ENCODE peak calls at places on chromosome 2, in seven cellular contexts. One of them, this sample, is unnamed.

GRCh38 chr2:157784169-157784822 is 91.8 kb downstream of the ACVR1 start:
- DNase-seq in cardiac fibroblast: peak
- DNase-seq in nephron progenitor cell: no peak
- DNase-seq in fibroblast of pulmonary artery: peak
- DNase-seq in activated T-helper 1 cell treated with anti-CD3 and anti-CD28 coated beads, Interleukin-2, amount 50 U/mL, for 16 hours: no peak
- DNase-seq in GM03348: no peak
- DNase-seq in activated naive CD4-positive, alpha-beta T cell treated with anti-CD3 and anti-CD28 coated beads, Interleukin-2, amount 10 ng/mL, durations not matched to agents 7 days and 5 days: peak
- DNase-seq in this sample: no peak

GRCh38 chr2:197306024-197306690 is 4.4 kb downstream of the ANKRD44 start:
- DNase-seq in GM03348: no peak
- DNase-seq in cardiac fibroblast: no peak
- DNase-seq in activated naive CD4-positive, alpha-beta T cell treated with anti-CD3 and anti-CD28 coated beads, Interleukin-2, amount 10 ng/mL, durations not matched to agents 7 days and 5 days: no peak
- DNase-seq in fibroblast of pulmonary artery: no peak
- DNase-seq in nephron progenitor cell: no peak
- DNase-seq in activated T-helper 1 cell treated with anti-CD3 and anti-CD28 coated beads, Interleukin-2, amount 50 U/mL, for 16 hours: no peak
- DNase-seq in this sample: no peak

GRCh38 chr2:151071382-151071781 is 190.3 kb downstream of the RBM43 start:
- DNase-seq in activated T-helper 1 cell treated with anti-CD3 and anti-CD28 coated beads, Interleukin-2, amount 50 U/mL, for 16 hours: no peak
- DNase-seq in cardiac fibroblast: peak
- DNase-seq in nephron progenitor cell: peak
- DNase-seq in fibroblast of pulmonary artery: peak
- DNase-seq in activated naive CD4-positive, alpha-beta T cell treated with anti-CD3 and anti-CD28 coated beads, Interleukin-2, amount 10 ng/mL, durations not matched to agents 7 days and 5 days: no peak
- DNase-seq in GM03348: peak
- DNase-seq in this sample: no peak

GRCh38 chr2:181848356-181848876 is 43.1 kb upstream of the ITPRID2 start:
- DNase-seq in GM03348: no peak
- DNase-seq in activated T-helper 1 cell treated with anti-CD3 and anti-CD28 coated beads, Interleukin-2, amount 50 U/mL, for 16 hours: no peak
- DNase-seq in cardiac fibroblast: peak
- DNase-seq in activated naive CD4-positive, alpha-beta T cell treated with anti-CD3 and anti-CD28 coated beads, Interleukin-2, amount 10 ng/mL, durations not matched to agents 7 days and 5 days: no peak
- DNase-seq in fibroblast of pulmonary artery: no peak
- DNase-seq in nephron progenitor cell: no peak
- DNase-seq in this sample: no peak

GRCh38 chr2:166375736-166376487 is at the start of gene SCN9A:
- DNase-seq in activated naive CD4-positive, alpha-beta T cell treated with anti-CD3 and anti-CD28 coated beads, Interleukin-2, amount 10 ng/mL, durations not matched to agents 7 days and 5 days: peak
- DNase-seq in nephron progenitor cell: peak
- DNase-seq in GM03348: peak
- DNase-seq in activated T-helper 1 cell treated with anti-CD3 and anti-CD28 coated beads, Interleukin-2, amount 50 U/mL, for 16 hours: no peak
- DNase-seq in fibroblast of pulmonary artery: peak
- DNase-seq in cardiac fibroblast: peak
- DNase-seq in this sample: peak

GRCh38 chr2:45938649-45939511 is 287.4 kb downstream of the PRKCE start:
- DNase-seq in nephron progenitor cell: peak
- DNase-seq in GM03348: peak
- DNase-seq in fibroblast of pulmonary artery: peak
- DNase-seq in cardiac fibroblast: peak
- DNase-seq in activated T-helper 1 cell treated with anti-CD3 and anti-CD28 coated beads, Interleukin-2, amount 50 U/mL, for 16 hours: no peak
- DNase-seq in activated naive CD4-positive, alpha-beta T cell treated with anti-CD3 and anti-CD28 coated beads, Interleukin-2, amount 10 ng/mL, durations not matched to agents 7 days and 5 days: no peak
- DNase-seq in this sample: peak

GRCh38 chr2:33047939-33048338 is 101.2 kb downstream of the LTBP1 start:
- DNase-seq in activated naive CD4-positive, alpha-beta T cell treated with anti-CD3 and anti-CD28 coated beads, Interleukin-2, amount 10 ng/mL, durations not matched to agents 7 days and 5 days: no peak
- DNase-seq in activated T-helper 1 cell treated with anti-CD3 and anti-CD28 coated beads, Interleukin-2, amount 50 U/mL, for 16 hours: no peak
- DNase-seq in nephron progenitor cell: no peak
- DNase-seq in GM03348: no peak
- DNase-seq in fibroblast of pulmonary artery: no peak
- DNase-seq in cardiac fibroblast: peak
- DNase-seq in this sample: no peak

GRCh38 chr2:184554736-184555135 is 43.6 kb upstream of the ZNF804A start:
- DNase-seq in activated T-helper 1 cell treated with anti-CD3 and anti-CD28 coated beads, Interleukin-2, amount 50 U/mL, for 16 hours: no peak
- DNase-seq in activated naive CD4-positive, alpha-beta T cell treated with anti-CD3 and anti-CD28 coated beads, Interleukin-2, amount 10 ng/mL, durations not matched to agents 7 days and 5 days: no peak
- DNase-seq in fibroblast of pulmonary artery: no peak
- DNase-seq in GM03348: no peak
- DNase-seq in nephron progenitor cell: no peak
- DNase-seq in cardiac fibroblast: no peak
- DNase-seq in this sample: no peak

GRCh38 chr2:40957508-40957907 is 505.6 kb upstream of the SLC8A1 start:
- DNase-seq in activated T-helper 1 cell treated with anti-CD3 and anti-CD28 coated beads, Interleukin-2, amount 50 U/mL, for 16 hours: no peak
- DNase-seq in GM03348: no peak
- DNase-seq in activated naive CD4-positive, alpha-beta T cell treated with anti-CD3 and anti-CD28 coated beads, Interleukin-2, amount 10 ng/mL, durations not matched to agents 7 days and 5 days: no peak
- DNase-seq in cardiac fibroblast: peak
- DNase-seq in nephron progenitor cell: no peak
- DNase-seq in fibroblast of pulmonary artery: peak
- DNase-seq in this sample: no peak

GRCh38 chr2:168992591-168993349 is 38.4 kb downstream of the ABCB11 start:
- DNase-seq in activated naive CD4-positive, alpha-beta T cell treated with anti-CD3 and anti-CD28 coated beads, Interleukin-2, amount 10 ng/mL, durations not matched to agents 7 days and 5 days: no peak
- DNase-seq in fibroblast of pulmonary artery: peak
- DNase-seq in activated T-helper 1 cell treated with anti-CD3 and anti-CD28 coated beads, Interleukin-2, amount 50 U/mL, for 16 hours: no peak
- DNase-seq in cardiac fibroblast: peak
- DNase-seq in GM03348: peak
- DNase-seq in nephron progenitor cell: no peak
- DNase-seq in this sample: no peak

GRCh38 chr2:133379159-133379558 is 189.1 kb downstream of the NCKAP5 start:
- DNase-seq in cardiac fibroblast: peak
- DNase-seq in activated naive CD4-positive, alpha-beta T cell treated with anti-CD3 and anti-CD28 coated beads, Interleukin-2, amount 10 ng/mL, durations not matched to agents 7 days and 5 days: no peak
- DNase-seq in GM03348: peak
- DNase-seq in activated T-helper 1 cell treated with anti-CD3 and anti-CD28 coated beads, Interleukin-2, amount 50 U/mL, for 16 hours: no peak
- DNase-seq in nephron progenitor cell: no peak
- DNase-seq in fibroblast of pulmonary artery: no peak
- DNase-seq in this sample: no peak

This sample was measured in NCI-H446 treated with DMSO at 0.1 percent for 48 hours.